ENCODE peak calls at places on chromosomes 11 and 22, in eight cellular contexts. L is heart left ventricle, T is upper lobe of right lung, O is Caco-2, V is prostate gland, Z is H1, G is testis, S is right lobe of liver. P is an unnamed sample.

GRCh38 chr11:27212248-27212780 is 150.7 kb downstream of the CCDC34 start:
- DNase-seq in L (no peak), T (no peak), O (no peak), V (no peak), Z (peak; percentile 19), G (no peak), S (no peak), P (no peak)

GRCh38 chr11:64276653-64277431 is 7.6 kb downstream of the BAD start:
- DNase-seq in L (no peak), T (no peak), O (no peak), V (no peak), Z (no peak), G (no peak), S (peak; percentile 53), P (no peak)

GRCh38 chr11:121652982-121653381 is 200.2 kb upstream of the SORL1-AS1 start:
- DNase-seq in L (no peak), T (no peak), O (no peak), V (no peak), Z (no peak), G (peak; percentile 49), S (no peak), P (no peak)

GRCh38 chr11:86558219-86558618 is 114.2 kb downstream of the ME3 start:
- DNase-seq in L (no peak), T (no peak), O (no peak), V (no peak), Z (no peak), G (no peak), S (no peak), P (no peak)

GRCh38 chr11:18393581-18394299 is 623 bp upstream of the LDHA start:
- DNase-seq in L (peak; percentile 37), T (no peak), O (no peak), V (no peak), Z (no peak), G (peak; percentile 28), S (no peak), P (no peak)

GRCh38 chr11:47607380-47607779 is 13.2 kb upstream of the C1QTNF4 start:
- DNase-seq in L (peak; percentile 69), T (no peak), O (peak; percentile 22), V (no peak), Z (no peak), G (peak; percentile 55), S (no peak), P (peak; percentile 47)

GRCh38 chr11:8258289-8258688 is 5.4 kb downstream of the LMO1 start:
- DNase-seq in L (peak; percentile 74), T (peak; percentile 38), O (no peak), V (no peak), Z (no peak), G (no peak), S (peak; percentile 18), P (no peak)

GRCh38 chr22:32204856-32205722 is at the start of gene RFPL2:
- DNase-seq in L (peak; percentile 49), T (peak; percentile 69), O (peak; percentile 78), V (no peak), Z (peak; percentile 79), G (peak; percentile 51), S (peak; percentile 64), P (no peak)

GRCh38 chr11:114254571-114255146 is 41.5 kb upstream of the NNMT start:
- DNase-seq in L (no peak), T (no peak), O (no peak), V (no peak), Z (no peak), G (no peak), S (no peak), P (no peak)

GRCh38 chr22:44683237-44683636 is 18.8 kb upstream of the PRR5 start:
- DNase-seq in L (no peak), T (no peak), O (no peak), V (no peak), Z (no peak), G (no peak), S (no peak), P (no peak)

GRCh38 chr11:130915556-130916237 is 582 bp downstream of the SNX19 start:
- DNase-seq in L (peak; percentile 30), T (no peak), O (no peak), V (no peak), Z (no peak), G (no peak), S (no peak), P (no peak)

GRCh38 chr22:47294222-47294532 is 531.7 kb downstream of the TBC1D22A start:
- DNase-seq in L (no peak), T (no peak), O (no peak), V (no peak), Z (no peak), G (peak; percentile 12), S (no peak), P (no peak)

GRCh38 chr11:19802773-19803293 is 90.2 kb downstream of the NAV2 start:
- DNase-seq in L (no peak), T (no peak), O (no peak), V (no peak), Z (no peak), G (no peak), S (no peak), P (no peak)

GRCh38 chr11:126993599-126993998 is 7.0 kb downstream of the KIRREL3 start:
- DNase-seq in L (no peak), T (no peak), O (no peak), V (no peak), Z (no peak), G (no peak), S (no peak), P (no peak)

GRCh38 chr11:76823481-76824028 is 37.2 kb upstream of the ACER3 start:
- DNase-seq in L (peak; percentile 48), T (no peak), O (peak; percentile 49), V (no peak), Z (peak; percentile 43), G (no peak), S (no peak), P (peak; percentile 48)

GRCh38 chr11:68312780-68313573 is 586 bp downstream of the LRP5 start:
- DNase-seq in L (no peak), T (peak; percentile 71), O (peak; percentile 52), V (no peak), Z (no peak), G (no peak), S (no peak), P (no peak)

GRCh38 chr11:86954288-86955110 is 696 bp downstream of the FZD4 start:
- DNase-seq in L (peak; percentile 45), T (peak; percentile 68), O (no peak), V (no peak), Z (no peak), G (no peak), S (no peak), P (no peak)

GRCh38 chr11:57885298-57886035 is 123.9 kb downstream of the CTNND1 start:
- DNase-seq in L (no peak), T (no peak), O (peak; percentile 40), V (no peak), Z (peak; percentile 46), G (peak; percentile 58), S (no peak), P (no peak)

GRCh38 chr11:2885676-2886081 is at the start of gene CDKN1C:
- DNase-seq in L (peak; percentile 83), T (peak; percentile 92), O (peak; percentile 83), V (peak; percentile 89), Z (peak; percentile 87), G (peak; percentile 92), S (peak; percentile 90), P (no peak)

GRCh38 chr11:72709478-72710238 is 35.4 kb upstream of the PDE2A start:
- DNase-seq in L (no peak), T (no peak), O (no peak), V (no peak), Z (no peak), G (no peak), S (no peak), P (no peak)
- H3K36me3 ChIP-seq in L (peaks cover 74% of the 10 kb centered on the region), T (peaks cover 87% of the 10 kb centered on the region), O (peaks cover 10% of the 10 kb centered on the region), V (peaks cover 3% of the 10 kb centered on the region), Z (peaks cover 2% of the 10 kb centered on the region), G (no peaks in the 10 kb centered on the region), S (peaks cover 69% of the 10 kb centered on the region), P (no peaks in the 10 kb centered on the region)

GRCh38 chr22:42708393-42708792 is 12.3 kb downstream of the A4GALT start:
- DNase-seq in L (no peak), T (no peak), O (no peak), V (no peak), Z (no peak), G (no peak), S (no peak), P (no peak)

GRCh38 chr22:42714308-42714707 is 6.4 kb downstream of the A4GALT start:
- DNase-seq in L (no peak), T (no peak), O (no peak), V (no peak), Z (no peak), G (no peak), S (no peak), P (no peak)

GRCh38 chr22:42714768-42715430 is 5.8 kb downstream of the A4GALT start:
- DNase-seq in L (no peak), T (no peak), O (no peak), V (no peak), Z (no peak), G (no peak), S (no peak), P (no peak)

GRCh38 chr22:42711281-42711731 is 9.4 kb downstream of the A4GALT start:
- DNase-seq in L (no peak), T (no peak), O (no peak), V (no peak), Z (no peak), G (no peak), S (no peak), P (no peak)

GRCh38 chr22:42711895-42712837 is 8.5 kb downstream of the A4GALT start:
- DNase-seq in L (peak; percentile 77), T (no peak), O (no peak), V (no peak), Z (no peak), G (no peak), S (no peak), P (no peak)
- H3K4me3 ChIP-seq in L (no peak overlapping the region), T (no peak overlapping the region), O (no peak overlapping the region), V (no peak overlapping the region), Z (no peak overlapping the region), G (no peak overlapping the region), S (no peak overlapping the region), P (no peak overlapping the region)

GRCh38 chr11:123305601-123306000 is 110.6 kb upstream of the CLMP start:
- DNase-seq in L (no peak), T (no peak), O (no peak), V (no peak), Z (no peak), G (no peak), S (no peak), P (no peak)

GRCh38 chr11:123302751-123303195 is 107.7 kb upstream of the CLMP start:
- DNase-seq in L (no peak), T (no peak), O (no peak), V (no peak), Z (no peak), G (no peak), S (no peak), P (no peak)

GRCh38 chr11:123303924-123304323 is 108.9 kb upstream of the CLMP start:
- DNase-seq in L (no peak), T (no peak), O (no peak), V (no peak), Z (no peak), G (no peak), S (no peak), P (no peak)

GRCh38 chr11:123306531-123306930 is 111.5 kb upstream of the CLMP start:
- DNase-seq in L (no peak), T (no peak), O (no peak), V (no peak), Z (no peak), G (no peak), S (no peak), P (no peak)

GRCh38 chr11:123304828-123305530 is 109.9 kb upstream of the CLMP start:
- DNase-seq in L (peak; percentile 43), T (no peak), O (no peak), V (no peak), Z (no peak), G (no peak), S (no peak), P (no peak)
- TF ChIP-seq CTCF in L (no peak), T (no peak), O (peak; percentile 27), V (no peak), Z (peak; percentile 15), G (no peak), S (no peak), P (no peak)

GRCh38 chr22:34971456-34971855 is 94.5 kb upstream of the ISX start:
- DNase-seq in L (no peak), T (no peak), O (no peak), V (peak; percentile 69), Z (no peak), G (no peak), S (no peak), P (no peak)
- H3K36me3 ChIP-seq in L (no peaks in the 10 kb centered on the region), T (no peaks in the 10 kb centered on the region), O (no peaks in the 10 kb centered on the region), V (no peaks in the 10 kb centered on the region), Z (no peaks in the 10 kb centered on the region), G (no peaks in the 10 kb centered on the region), S (no peaks in the 10 kb centered on the region), P (no peaks in the 10 kb centered on the region)

P was measured in kidney epithelial cell.